ENCODE peak calls at places on chromosomes 12 and 14, in seven cellular contexts. S, O, W, H, Y, I and Q are unnamed samples.

GRCh38 chr12:122947352-122947792 is 18.9 kb downstream of the ABCB9 start:
- DNase-seq in S (no peak), O (no peak), W (no peak), H (peak; percentile 6), Y (no peak), I (no peak), Q (no peak)

GRCh38 chr12:117684471-117684870 is 284.3 kb downstream of the KSR2 start:
- DNase-seq in S (peak; percentile 45), O (no peak), W (no peak), H (no peak), Y (no peak), I (no peak), Q (no peak)

GRCh38 chr12:102888511-102888910 is 28.5 kb downstream of the PAH start:
- DNase-seq in S (peak; percentile 50), O (no peak), W (no peak), H (no peak), Y (no peak), I (no peak), Q (no peak)

GRCh38 chr14:52175982-52176502 is 91.5 kb upstream of the PTGDR start:
- DNase-seq in S (no peak), O (peak; percentile 28), W (peak; percentile 22), H (peak; percentile 62), Y (no peak), I (no peak), Q (no peak)

GRCh38 chr12:130555628-130556485 is 160.2 kb downstream of the RIMBP2 start:
- DNase-seq in S (peak; percentile 9), O (no peak), W (no peak), H (no peak), Y (no peak), I (no peak), Q (no peak)

GRCh38 chr14:96079066-96079465 is 39.9 kb downstream of the C14orf132 start:
- DNase-seq in S (no peak), O (no peak), W (no peak), H (no peak), Y (no peak), I (no peak), Q (no peak)

GRCh38 chr12:122123761-122124145 is 45.2 kb downstream of the MLXIP start:
- DNase-seq in S (no peak), O (no peak), W (no peak), H (no peak), Y (no peak), I (no peak), Q (no peak)

GRCh38 chr12:93895096-93895460 is 217.9 kb downstream of the CRADD start:
- DNase-seq in S (peak; percentile 67), O (no peak), W (no peak), H (no peak), Y (no peak), I (peak; percentile 49), Q (no peak)

GRCh38 chr12:1917172-1918070 is 1.0 kb downstream of the CACNA2D4 start:
- DNase-seq in S (no peak), O (no peak), W (no peak), H (peak; percentile 85), Y (peak; percentile 1), I (no peak), Q (no peak)

GRCh38 chr14:75298187-75298985 is 19.8 kb downstream of the FOS start:
- DNase-seq in S (no peak), O (no peak), W (no peak), H (peak; percentile 50), Y (no peak), I (no peak), Q (no peak)

GRCh38 chr12:13864081-13864673 is 117.2 kb downstream of the GRIN2B start:
- DNase-seq in S (peak; percentile 68), O (no peak), W (peak; percentile 11), H (peak; percentile 43), Y (peak; percentile 49), I (peak; percentile 38), Q (no peak)

GRCh38 chr12:113889806-113890581 is 76.1 kb downstream of the RBM19 start:
- DNase-seq in S (no peak), O (no peak), W (no peak), H (no peak), Y (no peak), I (no peak), Q (no peak)

GRCh38 chr14:96893966-96894622 is 96.9 kb downstream of the VRK1 start:
- DNase-seq in S (no peak), O (no peak), W (no peak), H (no peak), Y (no peak), I (no peak), Q (no peak)

GRCh38 chr14:106039400-106039799 is 513.0 kb downstream of the TMEM121 start:
- DNase-seq in S (peak; percentile 76), O (peak; percentile 30), W (peak; percentile 16), H (peak; percentile 15), Y (no peak), I (no peak), Q (no peak)

GRCh38 chr12:10027311-10028099 is 3.0 kb upstream of the CLEC9A start:
- DNase-seq in S (no peak), O (no peak), W (no peak), H (peak; percentile 99), Y (no peak), I (peak; percentile 45), Q (peak; percentile 96)